ENCODE peak calls at places on chromosomes 3 and 15, in six cellular contexts. One of them, this sample, is unnamed.

GRCh38 chr3:149128856-149129255 is 582 bp upstream of the HPS3 start:
- DNase-seq in choroid plexus epithelial cell: peak; percentile 16
- DNase-seq in GM13976: no peak
- DNase-seq in mammary epithelial cell: no peak
- DNase-seq in T-helper 2 cell: no peak
- DNase-seq in activated T-cell treated with anti-CD3 and anti-CD28 coated beads, Interleukin-2, amount 50 U/mL, for 4 hours: no peak
- DNase-seq in this sample: no peak

GRCh38 chr15:75817151-75817935 is 25.9 kb upstream of the UBE2Q2 start:
- DNase-seq in activated T-cell treated with anti-CD3 and anti-CD28 coated beads, Interleukin-2, amount 50 U/mL, for 4 hours: no peak
- DNase-seq in choroid plexus epithelial cell: peak; percentile 54
- DNase-seq in mammary epithelial cell: no peak
- DNase-seq in T-helper 2 cell: peak; percentile 34
- DNase-seq in GM13976: no peak
- DNase-seq in this sample: no peak

GRCh38 chr3:129399145-129399894 is 29.1 kb downstream of the EFCAB12 start:
- DNase-seq in activated T-cell treated with anti-CD3 and anti-CD28 coated beads, Interleukin-2, amount 50 U/mL, for 4 hours: peak; percentile 66
- DNase-seq in GM13976: peak; percentile 86
- DNase-seq in mammary epithelial cell: peak; percentile 94
- DNase-seq in choroid plexus epithelial cell: peak; percentile 98
- DNase-seq in T-helper 2 cell: peak; percentile 90
- DNase-seq in this sample: peak; percentile 67

GRCh38 chr3:72130565-72130964 is 345.6 kb upstream of the PROK2 start:
- DNase-seq in activated T-cell treated with anti-CD3 and anti-CD28 coated beads, Interleukin-2, amount 50 U/mL, for 4 hours: no peak
- DNase-seq in GM13976: no peak
- DNase-seq in T-helper 2 cell: no peak
- DNase-seq in choroid plexus epithelial cell: no peak
- DNase-seq in mammary epithelial cell: no peak
- DNase-seq in this sample: no peak

GRCh38 chr3:168545591-168545990 is 449.9 kb upstream of the GOLIM4 start:
- DNase-seq in activated T-cell treated with anti-CD3 and anti-CD28 coated beads, Interleukin-2, amount 50 U/mL, for 4 hours: no peak
- DNase-seq in T-helper 2 cell: no peak
- DNase-seq in choroid plexus epithelial cell: peak; percentile 18
- DNase-seq in mammary epithelial cell: no peak
- DNase-seq in GM13976: no peak
- DNase-seq in this sample: no peak

GRCh38 chr3:74106882-74107281 is 482.1 kb upstream of the PDZRN3 start:
- DNase-seq in T-helper 2 cell: no peak
- DNase-seq in mammary epithelial cell: no peak
- DNase-seq in activated T-cell treated with anti-CD3 and anti-CD28 coated beads, Interleukin-2, amount 50 U/mL, for 4 hours: no peak
- DNase-seq in choroid plexus epithelial cell: peak; percentile 47
- DNase-seq in GM13976: no peak
- DNase-seq in this sample: no peak

GRCh38 chr3:177037241-177037640 is 160.0 kb downstream of the TBL1XR1 start:
- DNase-seq in GM13976: no peak
- DNase-seq in T-helper 2 cell: no peak
- DNase-seq in choroid plexus epithelial cell: peak; percentile 44
- DNase-seq in mammary epithelial cell: peak; percentile 31
- DNase-seq in activated T-cell treated with anti-CD3 and anti-CD28 coated beads, Interleukin-2, amount 50 U/mL, for 4 hours: peak; percentile 27
- DNase-seq in this sample: no peak

GRCh38 chr3:9214599-9214998 is 34.8 kb downstream of the SRGAP3 start:
- DNase-seq in GM13976: no peak
- DNase-seq in activated T-cell treated with anti-CD3 and anti-CD28 coated beads, Interleukin-2, amount 50 U/mL, for 4 hours: no peak
- DNase-seq in T-helper 2 cell: no peak
- DNase-seq in choroid plexus epithelial cell: peak; percentile 79
- DNase-seq in mammary epithelial cell: peak; percentile 83
- DNase-seq in this sample: no peak

GRCh38 chr3:15637131-15637951 is 35.8 kb downstream of the BTD start:
- DNase-seq in activated T-cell treated with anti-CD3 and anti-CD28 coated beads, Interleukin-2, amount 50 U/mL, for 4 hours: no peak
- DNase-seq in choroid plexus epithelial cell: peak; percentile 35
- DNase-seq in GM13976: no peak
- DNase-seq in T-helper 2 cell: peak; percentile 30
- DNase-seq in mammary epithelial cell: no peak
- DNase-seq in this sample: no peak

GRCh38 chr15:55649058-55649423 is 60.9 kb upstream of the PYGO1 start:
- DNase-seq in activated T-cell treated with anti-CD3 and anti-CD28 coated beads, Interleukin-2, amount 50 U/mL, for 4 hours: no peak
- DNase-seq in choroid plexus epithelial cell: peak; percentile 70
- DNase-seq in T-helper 2 cell: no peak
- DNase-seq in GM13976: no peak
- DNase-seq in mammary epithelial cell: peak; percentile 44
- DNase-seq in this sample: no peak

GRCh38 chr3:149435936-149436885 is 38.3 kb upstream of the TM4SF4 start:
- DNase-seq in GM13976: no peak
- DNase-seq in choroid plexus epithelial cell: peak; percentile 31
- DNase-seq in mammary epithelial cell: no peak
- DNase-seq in T-helper 2 cell: no peak
- DNase-seq in activated T-cell treated with anti-CD3 and anti-CD28 coated beads, Interleukin-2, amount 50 U/mL, for 4 hours: no peak
- DNase-seq in this sample: no peak

GRCh38 chr15:69016021-69016595 is 1.6 kb downstream of the NOX5 start:
- DNase-seq in GM13976: no peak
- DNase-seq in T-helper 2 cell: no peak
- DNase-seq in choroid plexus epithelial cell: no peak
- DNase-seq in mammary epithelial cell: no peak
- DNase-seq in activated T-cell treated with anti-CD3 and anti-CD28 coated beads, Interleukin-2, amount 50 U/mL, for 4 hours: no peak
- DNase-seq in this sample: no peak

GRCh38 chr15:51092480-51092879 is 2.2 kb downstream of the TNFAIP8L3 start:
- DNase-seq in T-helper 2 cell: no peak
- DNase-seq in GM13976: no peak
- DNase-seq in activated T-cell treated with anti-CD3 and anti-CD28 coated beads, Interleukin-2, amount 50 U/mL, for 4 hours: no peak
- DNase-seq in mammary epithelial cell: no peak
- DNase-seq in choroid plexus epithelial cell: no peak
- DNase-seq in this sample: no peak

GRCh38 chr3:69391554-69391953 is 5.7 kb upstream of the FRMD4B start:
- DNase-seq in activated T-cell treated with anti-CD3 and anti-CD28 coated beads, Interleukin-2, amount 50 U/mL, for 4 hours: no peak
- DNase-seq in choroid plexus epithelial cell: no peak
- DNase-seq in GM13976: no peak
- DNase-seq in mammary epithelial cell: no peak
- DNase-seq in T-helper 2 cell: no peak
- DNase-seq in this sample: no peak

GRCh38 chr15:37819191-37819590 is 115.2 kb upstream of the TMCO5A start:
- DNase-seq in GM13976: no peak
- DNase-seq in activated T-cell treated with anti-CD3 and anti-CD28 coated beads, Interleukin-2, amount 50 U/mL, for 4 hours: no peak
- DNase-seq in mammary epithelial cell: no peak
- DNase-seq in choroid plexus epithelial cell: peak; percentile 55
- DNase-seq in T-helper 2 cell: no peak
- DNase-seq in this sample: no peak

GRCh38 chr3:188008582-188009213 is 145.3 kb upstream of the LPP start:
- DNase-seq in mammary epithelial cell: peak; percentile 48
- DNase-seq in choroid plexus epithelial cell: no peak
- DNase-seq in activated T-cell treated with anti-CD3 and anti-CD28 coated beads, Interleukin-2, amount 50 U/mL, for 4 hours: no peak
- DNase-seq in GM13976: no peak
- DNase-seq in T-helper 2 cell: no peak
- DNase-seq in this sample: no peak

GRCh38 chr3:170961616-170962400 is 53.4 kb upstream of the EIF5A2 start:
- DNase-seq in activated T-cell treated with anti-CD3 and anti-CD28 coated beads, Interleukin-2, amount 50 U/mL, for 4 hours: no peak
- DNase-seq in T-helper 2 cell: peak; percentile 26
- DNase-seq in mammary epithelial cell: peak; percentile 12
- DNase-seq in GM13976: no peak
- DNase-seq in choroid plexus epithelial cell: peak; percentile 71
- DNase-seq in this sample: no peak

GRCh38 chr3:172321035-172321434 is 127.2 kb downstream of the GHSR start:
- DNase-seq in choroid plexus epithelial cell: peak; percentile 62
- DNase-seq in activated T-cell treated with anti-CD3 and anti-CD28 coated beads, Interleukin-2, amount 50 U/mL, for 4 hours: no peak
- DNase-seq in T-helper 2 cell: no peak
- DNase-seq in mammary epithelial cell: no peak
- DNase-seq in GM13976: peak; percentile 59
- DNase-seq in this sample: no peak

GRCh38 chr3:71728632-71729342 is 3.6 kb upstream of the EIF4E3 start:
- DNase-seq in mammary epithelial cell: no peak
- DNase-seq in choroid plexus epithelial cell: no peak
- DNase-seq in activated T-cell treated with anti-CD3 and anti-CD28 coated beads, Interleukin-2, amount 50 U/mL, for 4 hours: no peak
- DNase-seq in T-helper 2 cell: peak; percentile 42
- DNase-seq in GM13976: no peak
- DNase-seq in this sample: no peak

GRCh38 chr3:53244281-53244680 is 11.5 kb downstream of the TKT start:
- DNase-seq in choroid plexus epithelial cell: no peak
- DNase-seq in T-helper 2 cell: no peak
- DNase-seq in mammary epithelial cell: no peak
- DNase-seq in activated T-cell treated with anti-CD3 and anti-CD28 coated beads, Interleukin-2, amount 50 U/mL, for 4 hours: no peak
- DNase-seq in GM13976: no peak
- DNase-seq in this sample: no peak

GRCh38 chr3:4812509-4812908 is 166.7 kb upstream of the BHLHE40 start:
- DNase-seq in activated T-cell treated with anti-CD3 and anti-CD28 coated beads, Interleukin-2, amount 50 U/mL, for 4 hours: no peak
- DNase-seq in GM13976: no peak
- DNase-seq in T-helper 2 cell: no peak
- DNase-seq in mammary epithelial cell: no peak
- DNase-seq in choroid plexus epithelial cell: no peak
- DNase-seq in this sample: no peak

This sample was measured in effector CD8-positive, alpha-beta T cell.